ENCODE peak calls at places on chromosomes 3 and 15, in eight cellular contexts. X is choroid plexus epithelial cell, J is AG09309, W is testis, B is psoas muscle, Y is left lung, E is adrenal gland, Z is endothelial cell of umbilical vein. I is an unnamed sample.

GRCh38 chr3:7669641-7670040 is 808.7 kb downstream of the GRM7 start:
- DNase-seq in X (no peak), J (no peak), Y (no peak), B (no peak), E (no peak), Z (no peak), W (no peak), I (no peak)

GRCh38 chr15:48693474-48693873 is 48.0 kb upstream of the FBN1 start:
- DNase-seq in Z (no peak), X (peak; percentile 57), J (no peak), B (no peak), Y (no peak), E (no peak), W (no peak), I (no peak)

GRCh38 chr3:173066044-173066679 is 74.9 kb downstream of the SPATA16 start:
- DNase-seq in Y (no peak), J (no peak), W (no peak), E (no peak), B (no peak), X (peak; percentile 84), Z (no peak), I (no peak)

GRCh38 chr15:41568350-41569017 is 9.5 kb downstream of the TYRO3 start:
- DNase-seq in X (peak; percentile 54), B (no peak), W (peak; percentile 95), E (peak; percentile 63), Z (peak; percentile 16), Y (no peak), J (no peak), I (no peak)

GRCh38 chr3:169171739-169172138 is 491.8 kb downstream of the MECOM start:
- DNase-seq in Y (no peak), B (no peak), Z (peak; percentile 37), W (no peak), J (no peak), X (peak; percentile 16), E (no peak), I (no peak)

GRCh38 chr3:35183915-35184675 is 455.2 kb upstream of the ARPP21 start:
- DNase-seq in Z (no peak), E (no peak), J (no peak), Y (no peak), X (peak; percentile 54), W (no peak), B (no peak), I (no peak)

GRCh38 chr3:75192065-75192658 is 472.0 kb upstream of the FRG2C start:
- DNase-seq in Y (no peak), B (no peak), E (peak; percentile 62), J (peak; percentile 2), Z (peak; percentile 12), W (peak; percentile 74), X (peak; percentile 57), I (no peak)

GRCh38 chr3:108076564-108076963 is 14.3 kb downstream of the CD47 start:
- DNase-seq in Z (no peak), Y (no peak), E (no peak), B (no peak), J (no peak), X (no peak), W (no peak), I (no peak)

GRCh38 chr15:60212536-60212935 is 185.2 kb downstream of the ANXA2 start:
- DNase-seq in W (no peak), E (no peak), B (no peak), J (no peak), Z (no peak), X (peak; percentile 3), Y (no peak), I (no peak)

GRCh38 chr15:23467110-23467600 is 20.1 kb upstream of the GOLGA6L2 start:
- DNase-seq in X (peak; percentile 45), Y (no peak), E (no peak), J (peak; percentile 10), Z (peak; percentile 11), W (no peak), B (no peak), I (no peak)

GRCh38 chr3:49553320-49553689 is 972 bp upstream of the BSN start:
- DNase-seq in Y (no peak), B (no peak), X (peak; percentile 35), J (no peak), E (no peak), Z (no peak), W (no peak), I (no peak)

GRCh38 chr3:113084777-113085176 is 94.0 kb downstream of the GTPBP8 start:
- DNase-seq in X (peak; percentile 63), W (peak; percentile 44), E (peak; percentile 60), B (no peak), J (peak; percentile 83), Z (peak; percentile 10), Y (no peak), I (no peak)

GRCh38 chr3:9553021-9553948 is at the start of gene LHFPL4:
- DNase-seq in Z (no peak), E (no peak), X (no peak), B (no peak), J (no peak), W (peak; percentile 31), Y (no peak), I (no peak)

GRCh38 chr3:52528596-52529375 is 4.9 kb downstream of the NT5DC2 start:
- DNase-seq in Z (no peak), W (no peak), B (peak; percentile 56), X (no peak), Y (peak; percentile 64), J (no peak), E (no peak), I (no peak)

GRCh38 chr15:40160689-40161688 is at the start of gene BUB1B:
- DNase-seq in B (peak; percentile 94), J (peak; percentile 43), E (peak; percentile 97), W (peak; percentile 97), Y (peak; percentile 93), X (peak; percentile 94), Z (peak; percentile 96), I (peak; percentile 85)

GRCh38 chr15:40162552-40162951 is 1.7 kb downstream of the BUB1B start:
- DNase-seq in B (no peak), J (no peak), X (no peak), E (no peak), Z (no peak), W (no peak), Y (no peak), I (no peak)

GRCh38 chr15:40160021-40160420 is 848 bp upstream of the BUB1B start:
- DNase-seq in J (no peak), X (no peak), Y (no peak), W (no peak), B (no peak), E (no peak), Z (no peak), I (no peak)

GRCh38 chr15:40163657-40164416 is 3.0 kb downstream of the BUB1B start:
- DNase-seq in J (no peak), B (no peak), E (no peak), Z (no peak), X (no peak), Y (no peak), W (no peak), I (no peak)

DNA sequence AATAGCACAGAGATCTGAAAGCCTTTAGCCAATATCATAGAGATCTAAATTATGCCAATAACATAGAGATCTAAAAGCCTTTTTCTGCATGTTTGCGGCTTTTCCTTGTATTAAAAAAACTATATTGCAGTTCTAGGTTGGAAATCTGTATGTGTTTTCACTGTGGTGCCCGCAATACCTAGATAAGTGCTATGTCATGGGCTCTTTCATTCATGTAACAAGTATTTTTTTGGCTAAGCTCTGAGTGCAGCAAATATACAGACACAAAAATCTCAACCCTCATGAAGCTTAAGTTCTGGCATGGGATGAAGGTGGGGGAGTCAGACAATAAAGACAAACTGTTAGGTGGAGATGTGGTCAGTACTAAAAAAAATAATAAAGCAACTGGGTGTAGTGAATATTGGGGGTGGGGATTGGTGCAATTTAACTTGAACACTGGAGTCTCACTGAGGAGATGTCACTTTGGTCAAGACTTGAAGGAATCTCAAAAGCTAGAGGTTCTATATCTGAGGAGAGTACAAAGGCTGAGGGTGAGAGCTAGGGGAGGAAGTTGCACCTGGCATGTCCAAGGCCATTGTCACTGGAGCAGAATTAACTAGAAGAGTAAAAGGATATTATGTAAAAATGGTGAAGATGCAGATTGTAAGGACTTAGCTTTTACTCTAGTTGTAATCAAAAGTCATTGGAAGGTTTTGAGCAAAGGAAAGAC is 978 bp downstream of the BUB1B start:
- DNase-seq in B (no peak), J (no peak), Z (no peak), W (no peak), Y (no peak), X (no peak), E (no peak), I (no peak)
- H3K4me3 ChIP-seq in B (peak overlapping the region; percentile 69), J (peak overlapping the region; percentile 89), Z (peak overlapping the region; percentile 92), W (no peak overlapping the region), Y (peak overlapping the region; percentile 65), X (peak overlapping the region; percentile 96), E (no peak overlapping the region), I (peak overlapping the region; percentile 68)

GRCh38 chr3:106339551-106339950 is 470.7 kb upstream of the CBLB start:
- DNase-seq in J (no peak), Z (no peak), Y (no peak), B (no peak), X (no peak), E (no peak), W (no peak), I (no peak)

GRCh38 chr3:106343841-106344240 is 475.0 kb upstream of the CBLB start:
- DNase-seq in W (no peak), B (no peak), E (no peak), Z (no peak), J (no peak), Y (no peak), X (no peak), I (no peak)

GRCh38 chr3:106342386-106342785 is 473.6 kb upstream of the CBLB start:
- DNase-seq in W (peak; percentile 20), Y (no peak), X (no peak), Z (no peak), E (no peak), B (no peak), J (no peak), I (no peak)

GRCh38 chr3:106338582-106339219 is 469.9 kb upstream of the CBLB start:
- DNase-seq in Y (no peak), J (no peak), W (no peak), E (no peak), B (no peak), X (no peak), Z (no peak), I (no peak)

DNA sequence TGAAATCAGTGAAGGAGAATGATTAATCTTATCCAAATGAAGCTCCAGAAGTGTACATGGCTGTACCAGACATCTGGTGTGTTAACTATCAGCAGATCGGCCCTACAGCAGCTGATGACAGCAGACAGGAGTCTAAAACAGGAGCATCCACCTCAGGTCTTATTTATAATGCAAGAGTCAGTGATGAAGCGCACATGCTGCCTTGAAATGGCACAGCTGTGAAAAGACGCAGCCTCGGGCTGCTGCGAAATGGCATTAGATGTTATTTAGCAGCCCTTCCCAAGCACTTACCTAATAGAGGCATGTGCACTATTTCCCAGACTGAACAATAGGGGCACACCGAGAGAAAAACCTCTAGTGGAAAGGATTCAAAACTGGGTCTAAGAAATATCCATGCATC is 472.3 kb upstream of the CBLB start:
- DNase-seq in W (no peak), Z (no peak), B (peak; percentile 71), Y (no peak), X (no peak), J (no peak), E (peak; percentile 57), I (no peak)
- H3K4me3 ChIP-seq in W (no peak overlapping the region), Z (no peak overlapping the region), B (peak overlapping the region; percentile 35), Y (no peak overlapping the region), X (no peak overlapping the region), J (no peak overlapping the region), E (no peak overlapping the region), I (no peak overlapping the region)

GRCh38 chr3:45223889-45224730 is 2.0 kb downstream of the TMEM158 start:
- DNase-seq in Y (no peak), X (peak; percentile 44), W (no peak), J (no peak), E (no peak), B (no peak), Z (no peak), I (no peak)
- H3K4me3 ChIP-seq in Y (peak overlapping the region; percentile 47), X (peak overlapping the region; percentile 67), W (peak overlapping the region; percentile 56), J (peak overlapping the region; percentile 52), E (no peak overlapping the region), B (peak overlapping the region; percentile 68), Z (no peak overlapping the region), I (no peak overlapping the region)

GRCh38 chr3:151218136-151218535 is 15.1 kb upstream of the GPR171 start:
- DNase-seq in Z (no peak), X (no peak), B (no peak), J (no peak), E (no peak), Y (no peak), W (no peak), I (no peak)
- H3K4me3 ChIP-seq in Z (no peak overlapping the region), X (no peak overlapping the region), B (no peak overlapping the region), J (no peak overlapping the region), E (no peak overlapping the region), Y (no peak overlapping the region), W (no peak overlapping the region), I (no peak overlapping the region)

I was measured in effector memory CD4-positive, alpha-beta T cell.